ENCODE peak calls at places on chromosome 22, in six cellular contexts. Z is endothelial cell; G is stimulated activated CD4-positive, alpha-beta T cell treated with anti-CD3 and anti-CD28 coated beads, Interleukin-2, amount 100 ng/mL, for 24 hours; B is upper lobe of right lung; I is T follicular helper cell; Y is NCI-H1092 treated with DMSO at 0.1 percent for 48 hours. W is an unnamed sample.

GRCh38 chr22:45077286-45077685 is 67.5 kb upstream of the PHF21B start:
- DNase-seq in Y (no peak), Z (no peak), I (no peak), G (no peak), B (no peak), W (no peak)

GRCh38 chr22:27776410-27776958 is 25.1 kb downstream of the MN1 start:
- DNase-seq in B (no peak), Y (no peak), I (no peak), G (no peak), Z (no peak), W (no peak)

GRCh38 chr22:41540006-41540315 is 4.3 kb downstream of the POLR3H start:
- DNase-seq in Y (no peak), G (no peak), I (no peak), B (no peak), Z (no peak), W (no peak)

GRCh38 chr22:46758098-46758497 is 4.4 kb upstream of the TBC1D22A start:
- DNase-seq in Z (no peak), G (no peak), I (no peak), Y (no peak), B (no peak), W (no peak)

GRCh38 chr22:48819232-48819631 is 1008.4 kb downstream of the BRD1 start:
- DNase-seq in I (no peak), Y (no peak), G (no peak), B (no peak), Z (no peak), W (no peak)

GRCh38 chr22:45210174-45210573 is 30.5 kb downstream of the KIAA0930 start:
- DNase-seq in I (no peak), Z (no peak), Y (no peak), G (no peak), B (no peak), W (no peak)

GRCh38 chr22:24521791-24522245 is 26.7 kb downstream of the UPB1 start:
- DNase-seq in Y (peak), B (peak), Z (peak), I (no peak), G (peak), W (peak)

GRCh38 chr22:48188211-48188845 is 1425.9 kb downstream of the TBC1D22A start:
- DNase-seq in G (peak), Z (no peak), I (no peak), B (no peak), Y (no peak), W (no peak)

GRCh38 chr22:35155403-35156025 is 89.6 kb downstream of the ISX start:
- DNase-seq in Z (no peak), I (no peak), B (peak), G (no peak), Y (no peak), W (no peak)

GRCh38 chr22:50732681-50733080 is 5.3 kb upstream of the ACR start:
- DNase-seq in B (no peak), Z (peak), Y (no peak), I (no peak), G (no peak), W (no peak)

GRCh38 chr22:37383342-37383741 is 43.9 kb downstream of the ELFN2 start:
- DNase-seq in Y (peak), B (no peak), Z (no peak), G (no peak), I (no peak), W (no peak)

GRCh38 chr22:23844739-23845202 is 6.0 kb upstream of the DERL3 start:
- DNase-seq in Z (no peak), I (no peak), B (no peak), G (no peak), Y (no peak), W (no peak)

W was measured in GM13977.